ENCODE peak calls at places on chromosomes 12 and 14, in six cellular contexts. H is HCT116, I is prostate gland, F is stomach, V is transverse colon, X is H1. T is an unnamed sample.

GRCh38 chr12:69553626-69554248 is 31.5 kb upstream of the CCT2 start:
- DNase-seq in X (no peak), H (no peak), I (peak), V (no peak), F (no peak), T (no peak)

GRCh38 chr12:24197517-24197916 is 248.0 kb upstream of the SOX5 start:
- DNase-seq in F (no peak), I (no peak), X (no peak), V (no peak), H (no peak), T (no peak)

GRCh38 chr14:102733326-102733725 is 43.9 kb upstream of the TRAF3 start:
- DNase-seq in H (no peak), F (no peak), I (no peak), X (no peak), V (no peak), T (no peak)

GRCh38 chr14:100593751-100594624 is 6.8 kb upstream of the BEGAIN start:
- DNase-seq in H (no peak), X (no peak), F (no peak), I (no peak), V (no peak), T (no peak)

GRCh38 chr14:88095791-88096190 is 90.9 kb downstream of the GPR65 start:
- DNase-seq in I (no peak), H (no peak), X (no peak), V (no peak), F (no peak), T (no peak)

GRCh38 chr12:54412786-54413185 is 6.3 kb downstream of the ITGA5 start:
- DNase-seq in H (no peak), F (no peak), V (no peak), X (no peak), I (no peak), T (no peak)

GRCh38 chr12:100826323-100826722 is 31.7 kb downstream of the ANO4 start:
- DNase-seq in V (peak), F (peak), X (no peak), I (peak), H (peak), T (no peak)

GRCh38 chr12:109219938-109220337 is 89.1 kb downstream of the FOXN4 start:
- DNase-seq in H (no peak), X (no peak), V (no peak), I (no peak), F (no peak), T (no peak)

GRCh38 chr14:100902295-100902694 is 1.2 kb downstream of the RTL1 start:
- DNase-seq in H (peak), X (no peak), V (no peak), F (no peak), I (no peak), T (no peak)

DNA sequence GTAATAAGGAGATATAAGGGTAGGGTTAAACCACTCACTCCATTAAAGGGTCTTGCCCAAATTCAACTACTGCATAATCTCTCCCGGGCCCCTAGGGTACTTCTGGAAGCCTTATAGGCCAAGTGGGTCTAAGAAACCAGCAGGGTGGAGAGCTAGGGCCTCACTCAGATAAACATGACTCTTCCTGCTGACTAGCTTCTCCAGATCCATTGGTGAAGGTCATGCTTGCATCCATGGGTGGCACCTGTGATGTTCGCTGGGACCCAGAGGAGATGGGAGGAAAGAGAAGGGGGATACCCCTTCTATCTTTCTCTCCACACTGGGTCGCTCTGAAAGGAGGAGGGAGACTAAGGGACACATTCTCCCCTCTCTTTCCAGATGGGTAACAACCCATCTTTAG is 36.1 kb upstream of the HIGD1C start:
- DNase-seq in V (no peak), H (peak), X (no peak), F (no peak), I (no peak), T (no peak)
- TF ChIP-seq POLR2AphosphoS5 in V (no peak), H (no peak), X (no peak), F (no peak), I (no peak), T (no peak)

GRCh38 chr14:54804720-54805060 is 97.9 kb downstream of the GCH1 start:
- DNase-seq in I (no peak), H (no peak), V (no peak), X (no peak), F (no peak), T (no peak)

GRCh38 chr14:54803926-54804719 is 98.5 kb downstream of the GCH1 start:
- DNase-seq in V (no peak), H (no peak), I (no peak), X (no peak), F (no peak), T (no peak)

GRCh38 chr14:54805080-54805479 is 97.5 kb downstream of the GCH1 start:
- DNase-seq in H (no peak), X (no peak), F (no peak), V (no peak), I (no peak), T (no peak)

GRCh38 chr14:54806616-54807015 is 96.0 kb downstream of the GCH1 start:
- DNase-seq in X (no peak), V (no peak), F (no peak), I (no peak), H (no peak), T (no peak)

GRCh38 chr14:54805521-54806322 is 96.9 kb downstream of the GCH1 start:
- DNase-seq in H (peak), X (peak), I (peak), V (peak), F (peak), T (peak)
- TF ChIP-seq POLR2AphosphoS5 in H (no peak), X (no peak), I (peak), V (no peak), F (no peak), T (peak)

DNA sequence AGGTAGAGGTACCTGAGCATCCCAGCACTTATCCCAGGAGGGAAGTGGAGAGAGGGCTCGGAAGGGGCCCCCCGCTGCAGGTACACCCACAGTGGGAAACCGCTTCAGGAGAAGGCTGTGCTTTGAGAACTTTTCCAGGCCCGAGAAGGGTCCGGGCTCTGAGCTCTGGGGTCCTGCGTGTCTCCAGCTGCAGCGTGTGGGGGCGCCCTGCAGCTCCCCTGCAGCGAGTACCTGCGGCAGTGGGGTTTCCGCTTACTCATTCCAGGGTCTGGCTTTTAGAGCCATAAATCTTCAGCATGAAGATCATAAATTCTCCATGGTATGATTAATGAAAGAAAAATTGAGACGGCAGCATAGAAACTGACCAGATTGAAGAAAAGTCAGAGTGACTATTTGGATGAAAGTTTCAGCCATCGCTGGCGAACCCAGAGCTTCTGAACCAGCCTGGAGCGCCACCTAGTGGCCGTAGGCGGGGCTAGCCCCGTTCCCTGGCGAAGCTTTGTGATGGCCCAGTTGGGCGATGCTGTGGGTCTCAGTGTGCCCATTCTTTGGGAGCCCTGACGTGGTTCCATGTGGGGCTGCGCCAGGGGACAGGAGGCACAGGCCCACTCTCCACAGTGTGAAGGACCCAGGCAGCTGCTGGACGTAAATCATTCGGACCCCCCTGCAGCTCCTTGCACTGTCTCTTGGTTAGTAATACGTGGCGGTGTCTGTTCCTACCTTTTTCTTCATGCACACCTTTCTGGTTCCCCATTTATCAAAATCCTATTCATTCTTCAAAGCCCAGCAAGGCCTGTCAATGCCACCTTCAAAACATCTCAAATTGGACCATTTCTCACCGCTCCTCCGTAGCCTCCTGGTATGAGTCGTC is 198.2 kb downstream of the TSPAN9 start:
- DNase-seq in V (peak), I (peak), H (peak), F (peak), X (peak), T (peak)
- TF ChIP-seq POLR2AphosphoS5 in V (no peak), I (peak), H (no peak), F (no peak), X (no peak), T (no peak)

GRCh38 chr14:104871145-104871655 is 6.1 kb downstream of the CEP170B start:
- DNase-seq in V (no peak), H (no peak), F (no peak), X (no peak), I (no peak), T (no peak)

GRCh38 chr14:104870368-104871144 is 5.5 kb downstream of the CEP170B start:
- DNase-seq in F (peak), I (no peak), X (no peak), V (peak), H (no peak), T (no peak)

GRCh38 chr14:104873380-104874055 is 8.4 kb downstream of the CEP170B start:
- DNase-seq in F (no peak), X (no peak), H (no peak), V (no peak), I (no peak), T (no peak)

GRCh38 chr14:104872469-104873341 is 7.6 kb downstream of the CEP170B start:
- DNase-seq in I (no peak), X (no peak), F (peak), H (no peak), V (no peak), T (no peak)

DNA sequence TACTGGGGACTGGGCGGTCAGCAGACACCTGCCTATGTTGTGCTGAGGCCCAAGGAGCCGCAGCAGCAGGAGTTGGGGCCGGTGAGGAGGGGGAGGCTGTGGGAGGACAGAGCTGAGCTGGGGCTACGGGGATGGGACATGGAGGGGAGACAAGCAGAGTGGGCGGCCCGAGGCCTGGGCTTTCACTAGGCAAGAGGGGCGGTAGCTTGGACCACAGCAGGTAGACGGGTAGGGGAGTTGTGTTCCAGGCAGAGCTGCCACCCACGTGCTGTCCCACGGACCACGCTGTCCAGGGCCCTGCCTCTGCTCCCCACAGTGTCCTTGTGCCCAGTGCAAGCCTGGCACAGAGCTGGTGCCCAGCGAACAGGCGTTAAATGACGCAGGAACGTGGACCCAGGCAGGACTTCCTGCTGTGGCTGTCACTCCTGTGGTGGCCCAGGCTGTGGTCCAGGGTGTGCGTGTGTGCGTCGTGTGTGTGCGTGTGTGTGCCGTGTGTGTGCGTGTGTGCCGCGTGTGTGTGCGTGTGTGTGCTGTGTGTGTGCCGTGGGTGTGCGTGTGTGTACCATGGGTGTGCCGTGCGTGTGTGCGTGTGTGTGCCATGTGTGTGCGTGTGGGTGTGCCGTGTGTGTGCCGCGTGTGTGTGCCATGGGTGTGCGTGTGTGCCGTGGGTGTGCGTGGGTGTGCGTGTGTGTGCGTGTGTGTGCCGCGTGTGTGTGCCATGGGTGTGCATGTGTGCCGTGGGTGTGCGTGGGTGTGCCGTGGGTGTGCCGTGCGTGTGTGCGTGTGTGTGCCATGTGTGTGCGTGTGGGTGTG is 6.8 kb downstream of the CEP170B start:
- DNase-seq in X (no peak), V (no peak), H (no peak), F (no peak), I (no peak), T (no peak)
- TF ChIP-seq POLR2AphosphoS5 in X (no peak), V (no peak), H (no peak), F (no peak), I (no peak), T (no peak)

GRCh38 chr12:65276923-65277322 is 1.6 kb upstream of the MSRB3 start:
- DNase-seq in I (no peak), V (no peak), F (no peak), X (no peak), H (no peak), T (no peak)

GRCh38 chr12:65279387-65280112 is 1.1 kb downstream of the MSRB3 start:
- DNase-seq in F (no peak), I (no peak), X (no peak), V (no peak), H (no peak), T (no peak)

GRCh38 chr12:65277994-65278575 is 398 bp upstream of the MSRB3 start:
- DNase-seq in I (no peak), H (no peak), F (no peak), V (no peak), X (no peak), T (no peak)

GRCh38 chr12:65280306-65280705 is 1.8 kb downstream of the MSRB3 start:
- DNase-seq in V (no peak), F (no peak), H (no peak), I (no peak), X (no peak), T (no peak)

GRCh38 chr12:65278576-65279386 is at the start of gene MSRB3:
- DNase-seq in F (peak), H (peak), V (peak), X (peak), I (peak), T (peak)
- TF ChIP-seq POLR2AphosphoS5 in F (peak), H (no peak), V (peak), X (no peak), I (peak), T (peak)

GRCh38 chr12:26341481-26341880 is 146.1 kb downstream of the SSPN start:
- DNase-seq in X (no peak), I (no peak), H (no peak), F (no peak), V (no peak), T (no peak)

GRCh38 chr12:26339976-26340375 is 144.6 kb downstream of the SSPN start:
- DNase-seq in H (no peak), X (no peak), V (no peak), F (no peak), I (no peak), T (no peak)

GRCh38 chr12:26334621-26335124 is 139.3 kb downstream of the SSPN start:
- DNase-seq in I (no peak), V (no peak), X (no peak), F (no peak), H (no peak), T (no peak)

GRCh38 chr12:26340649-26341048 is 145.3 kb downstream of the SSPN start:
- DNase-seq in X (no peak), I (no peak), F (no peak), H (no peak), V (peak), T (no peak)

GRCh38 chr12:26338574-26339572 is 143.5 kb downstream of the SSPN start:
- DNase-seq in H (peak), V (no peak), I (no peak), X (no peak), F (no peak), T (no peak)
- TF ChIP-seq POLR2AphosphoS5 in H (no peak), V (no peak), I (no peak), X (no peak), F (no peak), T (no peak)

DNA sequence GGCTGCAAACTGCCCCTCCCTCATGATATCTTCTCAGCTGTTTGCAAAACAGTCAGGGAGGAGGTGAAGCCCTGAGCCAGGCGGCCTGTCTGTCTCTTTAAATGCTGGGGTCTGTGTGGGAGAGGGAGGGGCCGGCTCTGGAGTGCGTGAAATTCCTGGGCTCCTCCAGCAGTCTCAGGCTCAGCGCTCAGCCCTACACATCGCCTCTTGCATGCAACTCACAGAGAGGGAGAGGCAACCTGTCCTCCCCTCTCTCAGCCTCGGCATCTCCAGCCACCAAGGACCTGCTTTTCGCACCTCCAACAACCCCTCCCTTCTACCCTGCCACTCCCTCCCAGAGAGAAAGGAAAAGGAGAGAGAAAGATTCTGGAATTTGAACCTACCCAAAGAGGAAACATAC is at the start of gene NRXN3:
- DNase-seq in V (peak), X (peak), I (no peak), H (no peak), F (no peak), T (no peak)
- TF ChIP-seq POLR2AphosphoS5 in V (no peak), X (peak), I (no peak), H (no peak), F (no peak), T (no peak)

GRCh38 chr12:112116232-112117060 is 7.9 kb upstream of the NAA25 start:
- DNase-seq in V (peak), I (no peak), H (peak), F (peak), X (peak), T (no peak)
- TF ChIP-seq POLR2AphosphoS5 in V (no peak), I (no peak), H (peak), F (no peak), X (peak), T (no peak)

DNA sequence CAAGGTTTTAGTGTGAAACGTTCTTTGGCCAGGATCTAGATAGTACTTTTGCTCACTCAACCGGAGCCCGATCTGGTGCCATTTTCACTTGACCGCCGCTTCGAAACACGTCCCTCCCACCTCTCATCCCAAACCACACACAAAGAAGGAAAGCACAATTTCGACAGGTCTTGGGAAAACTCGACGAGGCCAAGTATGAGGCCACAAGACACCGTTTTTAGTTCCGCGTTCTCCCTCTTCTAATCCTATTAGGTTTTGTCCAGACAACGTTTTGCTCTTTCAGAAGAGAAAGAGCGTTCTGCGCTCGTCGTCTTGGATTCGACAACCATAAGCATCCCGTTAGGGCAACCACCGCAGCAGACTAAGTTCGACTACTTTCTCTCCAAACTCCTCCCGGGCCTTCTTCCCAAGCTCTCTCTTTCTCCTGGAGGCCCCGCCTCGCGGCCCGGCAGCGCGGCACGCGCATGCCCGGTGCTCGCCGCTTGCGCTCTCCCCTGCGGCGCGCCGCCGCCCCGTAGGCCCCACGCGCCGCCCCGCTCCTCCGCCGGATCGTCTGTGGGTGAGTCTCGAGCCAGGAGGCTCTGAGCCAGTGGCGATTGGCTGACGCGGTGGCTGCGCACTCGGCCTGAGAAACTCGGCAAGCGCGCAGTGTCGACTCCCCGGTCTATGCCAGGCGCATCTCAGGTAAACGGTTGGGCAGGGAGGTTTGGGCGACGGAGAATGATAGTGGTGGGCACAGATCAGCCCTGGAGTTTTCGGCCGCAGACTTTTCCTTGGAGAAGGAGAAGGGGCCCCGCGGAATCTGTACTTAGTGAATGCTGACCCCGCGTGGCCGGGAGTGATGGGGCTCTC is at the start of gene MIPOL1:
- DNase-seq in I (peak), F (peak), H (peak), V (peak), X (peak), T (peak)
- TF ChIP-seq POLR2AphosphoS5 in I (no peak), F (peak), H (peak), V (no peak), X (peak), T (peak)

DNA sequence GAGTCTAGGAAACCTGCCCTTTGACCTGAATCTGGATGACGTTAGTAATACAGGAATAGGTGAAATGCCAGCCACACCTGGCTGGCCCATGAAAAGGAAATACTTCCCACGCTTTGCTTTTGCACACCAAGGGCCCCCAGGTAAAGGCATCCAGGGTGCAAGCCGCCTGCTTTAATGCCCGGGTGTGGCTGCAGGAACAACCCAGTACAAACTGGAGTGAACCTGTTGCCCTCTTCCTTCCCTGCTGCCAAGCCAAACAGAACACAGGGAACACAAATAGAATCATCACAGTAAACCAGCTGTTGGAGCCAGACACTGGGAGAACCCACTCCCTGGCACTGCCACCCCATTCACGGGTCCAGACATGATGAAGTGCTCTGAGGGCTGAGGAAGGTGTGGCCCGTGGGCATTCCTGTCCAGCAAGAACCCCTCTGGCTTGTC is 24.2 kb upstream of the FOS start:
- DNase-seq in I (peak), F (peak), V (peak), X (no peak), H (no peak), T (peak)
- TF ChIP-seq POLR2AphosphoS5 in I (peak), F (peak), V (peak), X (no peak), H (no peak), T (no peak)

T was measured in breast epithelium.